ENCODE peak calls at places on chromosomes 1 and 21, in eight cellular contexts. D, K, I, J, S, Q, B and E are unnamed samples.

GRCh38 chr1:119327436-119328155 is 41.0 kb upstream of the HAO2 start:
- DNase-seq in D (peak; percentile 57), K (no peak), I (no peak), J (no peak), S (no peak), Q (no peak), B (peak; percentile 50), E (peak; percentile 9)

GRCh38 chr1:54328117-54328636 is 78.0 kb downstream of the SSBP3 start:
- DNase-seq in D (no peak), K (no peak), I (peak; percentile 42), J (no peak), S (no peak), Q (no peak), B (no peak), E (no peak)

GRCh38 chr1:83897516-83897915 is 101.4 kb downstream of the TTLL7 start:
- DNase-seq in D (no peak), K (no peak), I (no peak), J (no peak), S (no peak), Q (no peak), B (no peak), E (no peak)

GRCh38 chr1:112674986-112675727 is 698 bp downstream of the MOV10 start:
- DNase-seq in D (peak; percentile 84), K (peak; percentile 56), I (peak; percentile 6), J (no peak), S (no peak), Q (no peak), B (peak; percentile 60), E (peak; percentile 78)

GRCh38 chr1:25523512-25523911 is 19.9 kb upstream of the LDLRAP1 start:
- DNase-seq in D (no peak), K (no peak), I (peak; percentile 46), J (no peak), S (no peak), Q (no peak), B (no peak), E (no peak)

GRCh38 chr1:91014475-91014874 is 7.4 kb downstream of the ZNF644 start:
- DNase-seq in D (no peak), K (no peak), I (no peak), J (no peak), S (no peak), Q (no peak), B (no peak), E (no peak)

GRCh38 chr1:32205401-32206370 is at the start of gene IQCC:
- DNase-seq in D (peak; percentile 92), K (peak; percentile 87), I (peak; percentile 74), J (peak; percentile 65), S (peak; percentile 33), Q (peak; percentile 72), B (peak; percentile 82), E (peak; percentile 91)

GRCh38 chr1:43005460-43006351 is 47.0 kb upstream of the SLC2A1 start:
- DNase-seq in D (no peak), K (no peak), I (no peak), J (no peak), S (no peak), Q (no peak), B (no peak), E (peak; percentile 61)

GRCh38 chr1:228471762-228472398 is 15.3 kb upstream of the RNF187 start:
- DNase-seq in D (no peak), K (no peak), I (peak; percentile 44), J (peak; percentile 49), S (no peak), Q (no peak), B (peak; percentile 34), E (peak; percentile 70)

GRCh38 chr1:2639203-2639602 is 6.4 kb upstream of the MMEL1 start:
- DNase-seq in D (no peak), K (no peak), I (no peak), J (no peak), S (no peak), Q (no peak), B (no peak), E (no peak)

GRCh38 chr21:25300632-25301031 is 306.6 kb downstream of the MRPL39 start:
- DNase-seq in D (no peak), K (no peak), I (no peak), J (no peak), S (no peak), Q (no peak), B (no peak), E (no peak)

GRCh38 chr21:25296239-25296638 is 311.0 kb downstream of the MRPL39 start:
- DNase-seq in D (no peak), K (no peak), I (no peak), J (no peak), S (no peak), Q (no peak), B (no peak), E (no peak)

GRCh38 chr21:25292396-25292795 is 314.9 kb downstream of the MRPL39 start:
- DNase-seq in D (no peak), K (no peak), I (no peak), J (no peak), S (no peak), Q (no peak), B (no peak), E (no peak)

GRCh38 chr21:25298512-25299491 is 308.5 kb downstream of the MRPL39 start:
- DNase-seq in D (no peak), K (no peak), I (no peak), J (no peak), S (no peak), Q (no peak), B (no peak), E (no peak)

GRCh38 chr21:25297117-25297516 is 310.2 kb downstream of the MRPL39 start:
- DNase-seq in D (no peak), K (no peak), I (no peak), J (no peak), S (no peak), Q (no peak), B (no peak), E (no peak)
- TF ChIP-seq POLR2A in D (no peak), K (no peak), I (no peak), J (no peak), S (no peak), Q (no peak), B (no peak), E (no peak)

GRCh38 chr1:114468710-114469468 is 42.1 kb downstream of the TRIM33 start:
- DNase-seq in D (no peak), K (no peak), I (peak; percentile 23), J (no peak), S (no peak), Q (no peak), B (no peak), E (no peak)

GRCh38 chr1:114473796-114474195 is 37.2 kb downstream of the TRIM33 start:
- DNase-seq in D (no peak), K (no peak), I (no peak), J (no peak), S (no peak), Q (no peak), B (no peak), E (no peak)

GRCh38 chr1:114468047-114468446 is 43.0 kb downstream of the TRIM33 start:
- DNase-seq in D (no peak), K (no peak), I (no peak), J (no peak), S (no peak), Q (no peak), B (no peak), E (no peak)

GRCh38 chr1:114472408-114472807 is 38.6 kb downstream of the TRIM33 start:
- DNase-seq in D (no peak), K (no peak), I (no peak), J (no peak), S (no peak), Q (no peak), B (no peak), E (no peak)

GRCh38 chr1:114470681-114471080 is 40.3 kb downstream of the TRIM33 start:
- DNase-seq in D (no peak), K (no peak), I (no peak), J (no peak), S (no peak), Q (no peak), B (no peak), E (no peak)
- TF ChIP-seq POLR2A in D (no peak), K (no peak), I (no peak), J (no peak), S (no peak), Q (no peak), B (no peak), E (no peak)

DNA sequence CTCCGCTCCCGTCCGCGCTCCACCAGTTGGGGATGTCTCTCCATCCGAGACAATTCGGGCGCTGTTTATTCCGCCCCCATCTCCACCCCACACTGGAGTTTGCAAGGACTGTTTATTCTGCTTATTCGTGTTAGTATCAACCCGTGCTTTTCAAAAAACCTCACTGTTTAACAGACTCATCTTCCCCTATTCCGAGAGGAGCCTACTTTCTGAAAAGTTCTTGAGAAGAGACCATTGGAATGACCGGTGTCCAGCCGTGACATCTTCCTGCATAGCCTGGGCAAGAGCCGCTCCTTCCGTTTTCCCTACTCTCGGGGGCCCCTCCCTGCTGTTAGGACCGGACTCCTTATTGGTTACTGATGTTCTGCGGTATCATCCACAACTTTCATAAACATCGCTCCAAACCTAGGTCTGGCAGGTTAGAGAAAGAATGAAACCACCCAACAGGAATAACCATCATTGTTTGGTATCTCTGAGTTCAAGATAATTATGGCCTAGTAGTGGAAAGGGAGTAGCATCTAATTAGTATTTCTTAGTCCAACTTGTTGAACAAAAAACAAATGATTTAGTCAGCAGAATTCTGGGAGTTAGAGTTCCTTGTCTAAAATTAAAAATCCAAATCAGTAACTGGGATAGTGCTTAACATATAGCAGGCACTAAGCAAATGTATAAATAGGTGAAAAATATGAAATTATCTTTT is 804 bp downstream of the STXBP3 start:
- DNase-seq in D (peak; percentile 76), K (peak; percentile 87), I (peak; percentile 84), J (peak; percentile 70), S (peak; percentile 11), Q (peak; percentile 56), B (peak; percentile 87), E (peak; percentile 91)
- TF ChIP-seq POLR2A in D (peak; percentile 62), K (peak; percentile 55), I (peak; percentile 75), J (peak; percentile 50), S (peak; percentile 64), Q (peak; percentile 50), B (no peak), E (peak; percentile 59)

DNA sequence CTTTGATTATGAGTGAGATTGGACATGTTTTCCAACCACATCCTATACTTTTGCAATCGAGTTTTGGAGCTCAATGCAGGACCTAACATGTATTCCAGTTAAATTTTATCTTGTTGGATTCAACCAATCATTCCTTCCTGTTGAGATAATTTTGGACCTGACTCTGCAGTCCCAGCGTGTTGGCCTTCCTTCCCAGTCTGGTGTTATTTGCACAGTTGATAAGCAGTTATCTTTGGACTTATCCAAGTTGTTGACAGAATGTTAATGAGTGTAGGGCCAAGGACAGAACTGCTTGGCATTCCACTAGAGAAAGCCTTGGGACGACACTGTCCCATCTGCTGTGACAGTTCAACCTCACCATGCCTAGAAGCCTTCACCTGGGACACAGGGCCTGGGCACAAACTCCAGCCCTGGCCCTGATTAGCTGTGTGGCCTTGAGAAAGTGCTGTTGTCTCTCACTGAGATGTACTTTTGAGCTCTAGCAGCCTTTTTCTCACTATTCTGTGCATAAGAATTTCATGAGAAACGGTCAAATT is 104.1 kb upstream of the SLC25A33 start:
- DNase-seq in D (no peak), K (no peak), I (no peak), J (no peak), S (no peak), Q (no peak), B (peak; percentile 68), E (no peak)
- TF ChIP-seq POLR2A in D (no peak), K (no peak), I (no peak), J (no peak), S (no peak), Q (no peak), B (no peak), E (no peak)

GRCh38 chr21:37555672-37556261 is 189.2 kb downstream of the DYRK1A start:
- DNase-seq in D (no peak), K (peak; percentile 83), I (no peak), J (no peak), S (no peak), Q (no peak), B (no peak), E (no peak)
- TF ChIP-seq POLR2A in D (no peak), K (peak; percentile 16), I (no peak), J (no peak), S (no peak), Q (no peak), B (no peak), E (no peak)

GRCh38 chr1:180609643-180610555 is 21.9 kb upstream of the XPR1 start:
- DNase-seq in D (no peak), K (no peak), I (peak; percentile 34), J (no peak), S (no peak), Q (no peak), B (no peak), E (peak; percentile 40)
- TF ChIP-seq POLR2A in D (no peak), K (no peak), I (no peak), J (no peak), S (no peak), Q (no peak), B (no peak), E (no peak)